ENCODE peak calls at places on chromosomes 4 and X, in six cellular contexts. Z is epithelial cell of esophagus, W is ascending aorta, S is stomach, J is A549, C is PC-9. P is an unnamed sample.

GRCh38 chr4:8274772-8275241 is 5.3 kb downstream of the HTRA3 start:
- DNase-seq in S (peak), W (peak), J (no peak), C (no peak), Z (peak), P (peak)

GRCh38 chrX:119647552-119648420 is 41.6 kb upstream of the NKRF start:
- DNase-seq in C (no peak), J (no peak), W (no peak), Z (no peak), S (no peak), P (no peak)

GRCh38 chr4:103137446-103137827 is 37.8 kb upstream of the BDH2 start:
- DNase-seq in J (no peak), S (no peak), C (peak), W (no peak), Z (peak), P (no peak)

GRCh38 chr4:20062054-20062453 is 189.7 kb upstream of the SLIT2 start:
- DNase-seq in Z (no peak), S (no peak), W (no peak), J (no peak), C (no peak), P (no peak)

GRCh38 chr4:139773560-139774318 is 108.1 kb downstream of the MGST2 start:
- DNase-seq in Z (no peak), C (no peak), J (no peak), S (no peak), W (no peak), P (no peak)

GRCh38 chr4:35500812-35501211 is 743.5 kb downstream of the ARAP2 start:
- DNase-seq in S (no peak), J (no peak), C (no peak), Z (peak), W (no peak), P (no peak)

GRCh38 chrX:25226151-25226550 is 210.4 kb upstream of the ARX start:
- DNase-seq in Z (no peak), S (no peak), J (no peak), C (no peak), W (no peak), P (no peak)

GRCh38 chr4:139301821-139302611 is at the start of gene NDUFC1:
- DNase-seq in J (peak), C (peak), Z (peak), S (peak), W (no peak), P (no peak)

GRCh38 chr4:107989537-107990386 is at the start of gene HADH:
- DNase-seq in Z (peak), W (peak), J (peak), S (peak), C (peak), P (peak)

DNA sequence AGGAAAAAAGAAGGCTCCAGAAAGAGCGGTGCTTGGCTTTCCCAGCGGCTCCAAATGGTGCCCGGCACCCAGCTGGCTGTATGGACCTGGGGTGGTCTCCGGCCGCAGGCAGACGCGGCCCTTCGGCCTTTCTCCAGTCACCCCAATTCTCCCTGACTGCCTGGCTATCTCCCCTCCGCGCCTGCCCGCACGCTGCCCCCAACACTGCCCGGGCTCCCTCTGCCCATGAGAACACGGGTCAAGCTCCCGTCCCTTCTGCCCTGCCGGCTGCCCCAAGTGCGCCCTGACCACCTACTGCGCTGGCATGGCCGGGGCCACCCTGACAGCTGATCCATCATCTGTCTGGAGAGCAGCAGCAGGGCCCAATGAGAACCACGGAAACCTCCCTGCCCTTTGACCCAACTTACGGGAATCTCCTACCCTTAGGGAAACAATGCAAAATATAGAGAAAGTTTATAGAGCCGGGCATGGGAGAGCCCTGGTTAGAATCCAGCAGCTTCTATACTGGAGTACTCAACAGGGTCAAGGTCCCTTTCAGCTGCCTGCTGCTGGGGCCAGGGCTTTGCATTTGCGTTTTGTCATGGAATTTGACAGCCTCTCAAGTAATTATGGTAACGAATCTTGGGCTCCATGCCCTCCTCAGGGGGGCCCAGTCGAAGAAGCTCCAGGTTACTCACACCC is 1.2 kb upstream of the FAM3A start:
- DNase-seq in W (no peak), J (no peak), C (no peak), S (no peak), Z (no peak), P (no peak)
- H3K4me3 ChIP-seq in W (peak), J (no peak), C (peak), S (peak), Z (no peak), P (peak)

DNA sequence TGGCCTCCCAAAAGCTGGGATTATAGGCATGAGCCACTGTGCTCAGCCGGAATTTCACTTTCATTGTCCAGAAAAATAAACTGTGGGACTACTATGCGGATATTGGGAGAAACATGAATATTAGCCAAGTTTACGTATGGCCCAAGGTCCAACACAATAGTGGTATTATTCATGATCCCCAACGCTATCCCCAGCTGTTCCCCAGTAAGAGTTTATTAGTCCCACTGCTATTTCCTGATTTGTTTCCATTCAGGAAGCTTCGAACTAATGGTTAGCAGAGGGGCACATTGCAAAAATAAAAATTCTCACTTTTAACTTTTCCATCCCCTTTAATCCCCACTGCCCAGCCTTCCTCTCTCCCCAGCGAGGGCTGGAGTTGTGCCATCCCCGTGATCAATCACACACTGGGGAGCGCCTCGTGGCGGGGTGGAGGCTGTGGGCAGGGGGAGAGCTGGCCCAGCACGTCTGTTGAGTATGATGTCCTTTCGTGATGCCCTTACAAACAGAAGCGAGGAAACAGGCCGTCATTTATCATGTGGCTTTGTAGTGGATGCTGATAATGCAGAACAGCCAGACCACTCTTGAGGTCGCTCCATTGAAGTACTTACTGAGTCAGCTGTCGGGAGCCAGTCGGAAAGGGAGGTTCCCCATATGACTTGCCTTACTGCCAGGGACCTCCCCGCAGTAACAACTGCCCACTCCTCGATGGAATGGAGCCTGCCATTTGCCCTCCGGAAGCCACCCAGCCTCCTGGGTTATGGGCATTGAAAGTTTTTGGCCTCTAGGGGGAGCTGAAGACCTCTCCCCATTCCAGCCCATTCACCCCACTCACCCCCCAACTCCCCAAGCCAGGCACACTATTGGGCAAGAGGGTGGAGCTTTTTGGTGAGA is 117.0 kb downstream of the KDR start:
- DNase-seq in C (no peak), S (no peak), W (no peak), J (no peak), Z (peak), P (no peak)
- TF ChIP-seq CTCF in C (no peak), S (no peak), W (peak), J (no peak), Z (peak), P (peak)

DNA sequence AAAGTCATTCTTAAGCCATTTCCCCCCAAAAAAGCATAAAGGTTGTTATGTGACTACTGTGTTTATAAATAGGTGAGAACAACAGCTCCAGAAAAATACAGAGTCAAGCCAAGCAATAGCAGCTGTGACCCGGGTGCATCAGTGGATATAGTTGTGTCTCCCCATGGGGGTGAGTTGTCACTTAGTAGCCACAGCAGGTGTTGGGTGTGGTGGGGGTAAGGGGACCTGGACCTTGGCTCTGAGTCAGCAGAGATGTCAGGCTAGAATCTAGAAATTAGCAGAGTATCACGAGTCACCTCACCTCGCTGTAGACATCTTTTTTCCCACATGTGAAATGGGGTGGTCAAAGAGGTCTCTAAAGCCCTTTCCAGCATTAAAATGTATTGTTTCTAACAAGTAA is 42.4 kb downstream of the MOSPD2 start:
- DNase-seq in S (no peak), C (no peak), J (no peak), Z (no peak), W (no peak), P (no peak)
- H3K4me3 ChIP-seq in S (no peak), C (no peak), J (no peak), Z (no peak), W (no peak), P (no peak)

GRCh38 chrX:106178826-106179225 is 10.7 kb downstream of the PWWP3B start:
- DNase-seq in J (no peak), Z (no peak), S (no peak), C (no peak), W (no peak), P (no peak)
- TF ChIP-seq CTCF in J (no peak), Z (peak), S (no peak), C (no peak), W (no peak), P (no peak)

GRCh38 chr4:10893417-10893816 is 208.8 kb upstream of the CLNK start:
- DNase-seq in W (no peak), J (no peak), Z (peak), S (no peak), C (no peak), P (no peak)
- H3K4me3 ChIP-seq in W (no peak), J (no peak), Z (no peak), S (no peak), C (no peak), P (no peak)

DNA sequence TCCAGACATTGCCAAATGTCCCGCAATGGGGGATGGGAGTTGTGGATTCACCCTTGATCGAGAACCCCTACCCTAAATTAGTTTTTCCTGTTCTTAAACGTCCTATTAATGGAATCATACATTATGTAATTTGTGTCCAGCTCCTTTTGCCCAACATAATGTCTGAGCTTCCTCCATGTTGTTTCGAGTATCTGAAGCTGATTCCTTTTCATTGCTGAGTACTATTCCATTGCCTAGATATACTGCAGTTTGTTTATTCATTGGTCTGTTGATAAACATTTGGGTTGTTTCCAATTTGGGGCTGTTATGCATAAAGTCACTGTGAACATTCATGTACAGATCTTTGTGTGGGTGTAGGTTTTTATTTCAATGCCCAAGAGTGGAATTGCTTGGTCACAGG is 251.3 kb downstream of the BCOR start:
- DNase-seq in Z (no peak), W (no peak), S (no peak), C (no peak), J (no peak), P (no peak)
- TF ChIP-seq CTCF in Z (no peak), W (no peak), S (no peak), C (no peak), J (no peak), P (no peak)

GRCh38 chr4:168152837-168153500 is 60.6 kb downstream of the ANXA10 start:
- DNase-seq in C (no peak), J (no peak), S (no peak), Z (no peak), W (no peak), P (no peak)

GRCh38 chr4:168154546-168155277 is 62.4 kb downstream of the ANXA10 start:
- DNase-seq in Z (no peak), J (no peak), S (no peak), W (no peak), C (no peak), P (no peak)

GRCh38 chr4:168153596-168154440 is 61.5 kb downstream of the ANXA10 start:
- DNase-seq in J (peak), W (peak), S (peak), C (peak), Z (peak), P (peak)

GRCh38 chr4:168150651-168151050 is 58.3 kb downstream of the ANXA10 start:
- DNase-seq in J (no peak), C (no peak), S (no peak), W (no peak), Z (no peak), P (no peak)

DNA sequence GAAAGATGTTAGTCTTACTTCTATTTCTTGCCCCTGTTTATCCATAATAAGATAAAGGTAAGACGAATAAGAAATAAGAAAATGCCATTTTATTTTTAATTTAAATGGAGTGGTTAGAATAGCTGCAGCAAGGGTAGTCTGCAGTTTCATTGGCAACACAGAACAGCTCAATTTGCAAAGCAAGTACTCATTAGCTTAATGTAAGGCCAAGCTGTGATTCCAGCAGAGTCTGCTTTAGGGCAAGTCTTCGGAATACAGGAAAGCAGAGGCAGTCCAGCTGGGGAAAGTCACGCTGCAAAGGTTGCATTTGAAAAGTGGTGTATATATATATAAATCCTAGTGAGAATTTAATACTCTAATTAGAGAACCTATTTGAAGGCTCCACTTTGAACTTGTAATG is 59.0 kb downstream of the ANXA10 start:
- DNase-seq in S (no peak), W (no peak), C (no peak), Z (no peak), J (no peak), P (no peak)
- H3K4me3 ChIP-seq in S (no peak), W (no peak), C (no peak), Z (no peak), J (no peak), P (no peak)

GRCh38 chr4:130705023-130705422 is 1609.1 kb downstream of the C4orf33 start:
- DNase-seq in S (no peak), W (no peak), J (no peak), C (no peak), Z (peak), P (no peak)
- TF ChIP-seq CTCF in S (no peak), W (no peak), J (no peak), C (no peak), Z (no peak), P (no peak)